ENCODE peak calls at places on chromosomes 2 and 18, in five cellular contexts. One of them, this sample, is unnamed.

GRCh38 chr2:109447811-109448210 is 166.0 kb downstream of the SEPTIN10 start:
- DNase-seq in T-helper 1 cell: no peak
- DNase-seq in progenitor cell of endocrine pancreas: no peak
- DNase-seq in NCI-H774: no peak
- DNase-seq in ecto neural progenitor cell: no peak
- DNase-seq in this sample: no peak

GRCh38 chr2:30422437-30422805 is 24.6 kb upstream of the LCLAT1 start:
- DNase-seq in T-helper 1 cell: peak
- DNase-seq in progenitor cell of endocrine pancreas: no peak
- DNase-seq in NCI-H774: no peak
- DNase-seq in ecto neural progenitor cell: no peak
- DNase-seq in this sample: peak

GRCh38 chr2:160407393-160408204 is 86.0 kb downstream of the RBMS1 start:
- DNase-seq in T-helper 1 cell: peak
- DNase-seq in progenitor cell of endocrine pancreas: peak
- DNase-seq in NCI-H774: peak
- DNase-seq in ecto neural progenitor cell: peak
- DNase-seq in this sample: peak

GRCh38 chr18:75962177-75962576 is 532.9 kb downstream of the ZNF516 start:
- DNase-seq in T-helper 1 cell: no peak
- DNase-seq in progenitor cell of endocrine pancreas: no peak
- DNase-seq in NCI-H774: no peak
- DNase-seq in ecto neural progenitor cell: no peak
- DNase-seq in this sample: no peak

GRCh38 chr2:48278590-48278989 is 251.4 kb upstream of the STON1 start:
- DNase-seq in T-helper 1 cell: no peak
- DNase-seq in progenitor cell of endocrine pancreas: no peak
- DNase-seq in NCI-H774: no peak
- DNase-seq in ecto neural progenitor cell: no peak
- DNase-seq in this sample: no peak

GRCh38 chr2:207625014-207625755 is at the start of gene METTL21A:
- DNase-seq in T-helper 1 cell: peak
- DNase-seq in progenitor cell of endocrine pancreas: peak
- DNase-seq in NCI-H774: peak
- DNase-seq in ecto neural progenitor cell: peak
- DNase-seq in this sample: peak

GRCh38 chr2:15177103-15177502 is 384.0 kb downstream of the NBAS start:
- DNase-seq in T-helper 1 cell: peak
- DNase-seq in progenitor cell of endocrine pancreas: no peak
- DNase-seq in NCI-H774: no peak
- DNase-seq in ecto neural progenitor cell: no peak
- DNase-seq in this sample: no peak

GRCh38 chr2:100664021-100664755 is 101.4 kb downstream of the PDCL3 start:
- DNase-seq in T-helper 1 cell: no peak
- DNase-seq in progenitor cell of endocrine pancreas: no peak
- DNase-seq in NCI-H774: no peak
- DNase-seq in ecto neural progenitor cell: no peak
- DNase-seq in this sample: no peak

GRCh38 chr2:120486946-120487345 is 141.0 kb downstream of the INHBB start:
- DNase-seq in T-helper 1 cell: no peak
- DNase-seq in progenitor cell of endocrine pancreas: no peak
- DNase-seq in NCI-H774: no peak
- DNase-seq in ecto neural progenitor cell: no peak
- DNase-seq in this sample: no peak

GRCh38 chr2:210663574-210663973 is 107.2 kb downstream of the CPS1 start:
- DNase-seq in T-helper 1 cell: no peak
- DNase-seq in progenitor cell of endocrine pancreas: no peak
- DNase-seq in NCI-H774: no peak
- DNase-seq in ecto neural progenitor cell: no peak
- DNase-seq in this sample: no peak

GRCh38 chr2:216131175-216131926 is 22.2 kb downstream of the XRCC5 start:
- DNase-seq in T-helper 1 cell: peak
- DNase-seq in progenitor cell of endocrine pancreas: no peak
- DNase-seq in NCI-H774: no peak
- DNase-seq in ecto neural progenitor cell: no peak
- DNase-seq in this sample: no peak